ENCODE peak calls at places on chromosomes 6 and 20, in seven cellular contexts. One of them, this sample, is unnamed.

GRCh38 chr6:50699086-50699886 is 14.0 kb upstream of the TFAP2D start:
- DNase-seq in mesendoderm: peak; percentile 47
- DNase-seq in H1: no peak
- DNase-seq in trophoblast cell: no peak
- DNase-seq in neuronal stem cell: no peak
- DNase-seq in H9: peak; percentile 41
- DNase-seq in mesenchymal stem cell: no peak
- DNase-seq in this sample: no peak

GRCh38 chr6:65113581-65113980 is 593.4 kb downstream of the EYS start:
- DNase-seq in mesendoderm: no peak
- DNase-seq in trophoblast cell: no peak
- DNase-seq in H1: no peak
- DNase-seq in mesenchymal stem cell: peak; percentile 56
- DNase-seq in H9: no peak
- DNase-seq in neuronal stem cell: no peak
- DNase-seq in this sample: peak; percentile 5

GRCh38 chr6:122071950-122072647 is 327.4 kb upstream of the HSF2 start:
- DNase-seq in trophoblast cell: no peak
- DNase-seq in mesendoderm: no peak
- DNase-seq in H1: no peak
- DNase-seq in neuronal stem cell: no peak
- DNase-seq in mesenchymal stem cell: no peak
- DNase-seq in H9: no peak
- DNase-seq in this sample: no peak

GRCh38 chr20:22684072-22684762 is 99.8 kb upstream of the FOXA2 start:
- DNase-seq in H9: peak; percentile 85
- DNase-seq in neuronal stem cell: peak; percentile 79
- DNase-seq in mesenchymal stem cell: peak; percentile 73
- DNase-seq in trophoblast cell: peak; percentile 49
- DNase-seq in H1: peak; percentile 83
- DNase-seq in mesendoderm: peak; percentile 86
- DNase-seq in this sample: peak; percentile 67

GRCh38 chr20:53942121-53942816 is 128.1 kb downstream of the BCAS1 start:
- DNase-seq in H1: peak; percentile 63
- DNase-seq in H9: peak; percentile 83
- DNase-seq in trophoblast cell: no peak
- DNase-seq in mesendoderm: peak; percentile 94
- DNase-seq in neuronal stem cell: no peak
- DNase-seq in mesenchymal stem cell: no peak
- DNase-seq in this sample: no peak

GRCh38 chr6:110319843-110320242 is 38.3 kb downstream of the METTL24 start:
- DNase-seq in neuronal stem cell: no peak
- DNase-seq in H9: no peak
- DNase-seq in mesenchymal stem cell: no peak
- DNase-seq in mesendoderm: no peak
- DNase-seq in H1: no peak
- DNase-seq in trophoblast cell: no peak
- DNase-seq in this sample: no peak

GRCh38 chr20:63963784-63964301 is 5.9 kb downstream of the ZNF512B start:
- DNase-seq in mesenchymal stem cell: no peak
- DNase-seq in neuronal stem cell: no peak
- DNase-seq in H9: no peak
- DNase-seq in H1: no peak
- DNase-seq in mesendoderm: no peak
- DNase-seq in trophoblast cell: no peak
- DNase-seq in this sample: no peak

GRCh38 chr6:19945843-19946358 is 108.7 kb downstream of the ID4 start:
- DNase-seq in trophoblast cell: no peak
- DNase-seq in mesenchymal stem cell: no peak
- DNase-seq in mesendoderm: no peak
- DNase-seq in neuronal stem cell: no peak
- DNase-seq in H9: no peak
- DNase-seq in H1: no peak
- DNase-seq in this sample: no peak

GRCh38 chr6:37893262-37893661 is 73.7 kb downstream of the ZFAND3 start:
- DNase-seq in H9: no peak
- DNase-seq in H1: no peak
- DNase-seq in neuronal stem cell: no peak
- DNase-seq in mesenchymal stem cell: no peak
- DNase-seq in mesendoderm: no peak
- DNase-seq in trophoblast cell: no peak
- DNase-seq in this sample: no peak

GRCh38 chr6:7706269-7706668 is 19.6 kb upstream of the BMP6 start:
- DNase-seq in H9: no peak
- DNase-seq in mesenchymal stem cell: no peak
- DNase-seq in trophoblast cell: no peak
- DNase-seq in neuronal stem cell: no peak
- DNase-seq in mesendoderm: no peak
- DNase-seq in H1: no peak
- DNase-seq in this sample: no peak

GRCh38 chr20:63957004-63957689 is 931 bp upstream of the UCKL1 start:
- DNase-seq in neuronal stem cell: no peak
- DNase-seq in mesendoderm: peak; percentile 90
- DNase-seq in mesenchymal stem cell: peak; percentile 71
- DNase-seq in trophoblast cell: peak; percentile 63
- DNase-seq in H9: peak; percentile 95
- DNase-seq in H1: peak; percentile 90
- DNase-seq in this sample: peak; percentile 49

GRCh38 chr20:44092551-44093248 is 94.3 kb downstream of the JPH2 start:
- DNase-seq in mesendoderm: peak; percentile 55
- DNase-seq in H1: no peak
- DNase-seq in trophoblast cell: no peak
- DNase-seq in H9: peak; percentile 41
- DNase-seq in neuronal stem cell: peak; percentile 27
- DNase-seq in mesenchymal stem cell: peak; percentile 53
- DNase-seq in this sample: peak; percentile 49

DNA sequence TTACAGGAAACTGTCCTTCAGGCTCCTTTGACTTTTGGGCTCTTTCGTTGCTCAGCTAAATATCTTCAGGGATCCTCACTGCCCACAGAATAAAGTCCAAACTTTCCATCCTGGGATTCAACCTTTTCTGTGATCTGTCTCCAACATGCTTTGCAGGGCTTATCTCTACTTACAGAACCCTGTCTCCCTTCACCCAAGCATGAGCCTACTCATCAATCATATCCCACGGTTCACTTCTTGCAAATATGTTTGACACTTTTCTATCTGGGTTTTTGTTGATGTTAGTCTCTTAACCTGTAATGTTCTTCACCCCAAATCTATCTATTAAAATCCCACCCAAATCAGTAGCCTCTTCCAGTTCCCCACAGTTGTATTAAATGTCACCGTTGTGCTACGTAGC is 327.3 kb upstream of the RNF24 start:
- DNase-seq in H9: no peak
- DNase-seq in mesenchymal stem cell: no peak
- DNase-seq in neuronal stem cell: no peak
- DNase-seq in mesendoderm: no peak
- DNase-seq in H1: no peak
- DNase-seq in trophoblast cell: no peak
- DNase-seq in this sample: no peak
- H3K4ac ChIP-seq in H9: no peak overlapping the region
- H3K4ac ChIP-seq in mesenchymal stem cell: no peak overlapping the region
- H3K4ac ChIP-seq in neuronal stem cell: no peak overlapping the region
- H3K4ac ChIP-seq in mesendoderm: no peak overlapping the region
- H3K4ac ChIP-seq in H1: no peak overlapping the region
- H3K4ac ChIP-seq in trophoblast cell: no peak overlapping the region
- H3K4ac ChIP-seq in this sample: peak overlapping the region; percentile 9

GRCh38 chr6:163334264-163334663 is 80.3 kb upstream of the QKI start:
- DNase-seq in mesenchymal stem cell: no peak
- DNase-seq in H1: no peak
- DNase-seq in mesendoderm: no peak
- DNase-seq in neuronal stem cell: no peak
- DNase-seq in H9: no peak
- DNase-seq in trophoblast cell: no peak
- DNase-seq in this sample: no peak

GRCh38 chr6:163332575-163332974 is 81.9 kb upstream of the QKI start:
- DNase-seq in H9: no peak
- DNase-seq in mesendoderm: no peak
- DNase-seq in mesenchymal stem cell: no peak
- DNase-seq in H1: no peak
- DNase-seq in trophoblast cell: no peak
- DNase-seq in neuronal stem cell: no peak
- DNase-seq in this sample: no peak

GRCh38 chr6:163331245-163331644 is 83.3 kb upstream of the QKI start:
- DNase-seq in mesendoderm: no peak
- DNase-seq in trophoblast cell: no peak
- DNase-seq in H9: no peak
- DNase-seq in H1: no peak
- DNase-seq in neuronal stem cell: no peak
- DNase-seq in mesenchymal stem cell: no peak
- DNase-seq in this sample: no peak

GRCh38 chr6:163333686-163334085 is 80.8 kb upstream of the QKI start:
- DNase-seq in neuronal stem cell: no peak
- DNase-seq in mesenchymal stem cell: no peak
- DNase-seq in trophoblast cell: no peak
- DNase-seq in H1: no peak
- DNase-seq in mesendoderm: no peak
- DNase-seq in H9: no peak
- DNase-seq in this sample: no peak

GRCh38 chr6:163333038-163333437 is 81.5 kb upstream of the QKI start:
- DNase-seq in mesenchymal stem cell: no peak
- DNase-seq in trophoblast cell: no peak
- DNase-seq in mesendoderm: no peak
- DNase-seq in neuronal stem cell: no peak
- DNase-seq in H9: no peak
- DNase-seq in H1: no peak
- DNase-seq in this sample: no peak
- H3K4ac ChIP-seq in mesenchymal stem cell: no peak overlapping the region
- H3K4ac ChIP-seq in trophoblast cell: no peak overlapping the region
- H3K4ac ChIP-seq in mesendoderm: no peak overlapping the region
- H3K4ac ChIP-seq in neuronal stem cell: no peak overlapping the region
- H3K4ac ChIP-seq in H9: no peak overlapping the region
- H3K4ac ChIP-seq in H1: no peak overlapping the region
- H3K4ac ChIP-seq in this sample: no peak overlapping the region

DNA sequence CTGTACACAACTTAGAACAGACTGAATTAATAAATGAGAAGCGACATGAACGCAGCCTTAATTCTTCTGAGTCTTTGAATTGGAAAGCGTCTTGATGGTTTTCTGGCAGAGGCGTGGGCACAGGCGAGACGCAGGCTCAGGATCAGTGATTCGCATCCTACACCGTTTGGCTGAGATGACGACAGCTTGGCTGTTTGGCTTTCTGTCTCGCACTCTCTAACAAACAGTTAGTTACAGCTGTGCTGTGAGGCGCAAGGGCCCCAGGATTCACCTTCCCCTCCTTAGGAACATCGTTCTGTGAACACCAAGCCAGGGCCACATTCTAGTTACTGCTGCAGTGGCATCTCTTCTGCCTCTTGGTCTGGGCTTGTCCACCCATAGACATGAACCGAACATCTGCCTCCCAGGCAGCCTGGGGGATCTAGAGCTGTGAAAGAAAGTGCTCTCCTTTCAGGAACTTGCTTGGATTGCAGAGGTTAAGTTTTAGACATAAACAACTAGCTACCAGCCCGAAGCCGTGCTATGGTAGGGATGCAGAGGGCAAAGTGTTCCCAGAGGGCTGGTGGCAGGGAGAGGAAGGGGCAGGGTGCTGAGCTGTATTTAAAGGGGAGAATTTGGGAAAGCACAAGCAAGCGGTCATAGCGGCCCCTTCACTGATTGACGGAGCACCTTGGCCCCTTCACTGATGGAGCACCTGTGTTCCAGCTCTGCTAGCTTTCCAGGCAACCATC is 49.6 kb downstream of the TCP11 start:
- DNase-seq in mesendoderm: no peak
- DNase-seq in mesenchymal stem cell: peak; percentile 7
- DNase-seq in neuronal stem cell: no peak
- DNase-seq in trophoblast cell: no peak
- DNase-seq in H1: peak; percentile 41
- DNase-seq in H9: no peak
- DNase-seq in this sample: peak; percentile 55
- H3K4ac ChIP-seq in mesendoderm: no peak overlapping the region
- H3K4ac ChIP-seq in mesenchymal stem cell: no peak overlapping the region
- H3K4ac ChIP-seq in neuronal stem cell: no peak overlapping the region
- H3K4ac ChIP-seq in trophoblast cell: no peak overlapping the region
- H3K4ac ChIP-seq in H1: no peak overlapping the region
- H3K4ac ChIP-seq in H9: no peak overlapping the region
- H3K4ac ChIP-seq in this sample: peak overlapping the region; percentile 68

GRCh38 chr6:33906413-33906812 is 102.6 kb upstream of the MLN start:
- DNase-seq in trophoblast cell: no peak
- DNase-seq in mesendoderm: no peak
- DNase-seq in mesenchymal stem cell: no peak
- DNase-seq in neuronal stem cell: no peak
- DNase-seq in H1: no peak
- DNase-seq in H9: no peak
- DNase-seq in this sample: no peak
- H3K4ac ChIP-seq in trophoblast cell: no peak overlapping the region
- H3K4ac ChIP-seq in mesendoderm: no peak overlapping the region
- H3K4ac ChIP-seq in mesenchymal stem cell: no peak overlapping the region
- H3K4ac ChIP-seq in neuronal stem cell: no peak overlapping the region
- H3K4ac ChIP-seq in H1: no peak overlapping the region
- H3K4ac ChIP-seq in H9: no peak overlapping the region
- H3K4ac ChIP-seq in this sample: no peak overlapping the region

DNA sequence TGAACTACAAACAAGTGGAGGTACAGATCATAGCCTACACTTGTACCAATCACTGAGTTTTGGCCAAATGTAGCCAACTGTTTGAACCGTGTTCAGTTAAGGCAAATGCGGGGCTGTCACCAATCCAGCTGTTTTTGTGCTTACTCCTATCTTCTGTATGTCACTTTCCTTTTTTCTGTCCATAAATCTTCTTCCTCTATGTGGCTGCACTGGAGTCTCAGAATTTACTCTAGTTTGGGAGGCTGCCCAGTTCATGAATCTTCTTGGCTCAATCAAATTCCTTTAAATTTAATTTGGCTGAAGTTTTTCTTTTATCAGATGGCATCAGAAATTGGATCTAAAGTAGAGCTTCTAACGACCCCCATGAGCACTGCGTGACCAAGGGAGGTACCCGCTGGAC is 11.7 kb upstream of the STX7 start:
- DNase-seq in H9: no peak
- DNase-seq in neuronal stem cell: no peak
- DNase-seq in trophoblast cell: no peak
- DNase-seq in H1: no peak
- DNase-seq in mesendoderm: no peak
- DNase-seq in mesenchymal stem cell: no peak
- DNase-seq in this sample: no peak
- H3K4ac ChIP-seq in H9: no peak overlapping the region
- H3K4ac ChIP-seq in neuronal stem cell: no peak overlapping the region
- H3K4ac ChIP-seq in trophoblast cell: no peak overlapping the region
- H3K4ac ChIP-seq in H1: no peak overlapping the region
- H3K4ac ChIP-seq in mesendoderm: no peak overlapping the region
- H3K4ac ChIP-seq in mesenchymal stem cell: no peak overlapping the region
- H3K4ac ChIP-seq in this sample: no peak overlapping the region

GRCh38 chr20:49532285-49532946 is 35.5 kb downstream of the PTGIS start:
- DNase-seq in neuronal stem cell: no peak
- DNase-seq in mesendoderm: no peak
- DNase-seq in trophoblast cell: no peak
- DNase-seq in mesenchymal stem cell: no peak
- DNase-seq in H9: no peak
- DNase-seq in H1: no peak
- DNase-seq in this sample: no peak
- H3K4ac ChIP-seq in neuronal stem cell: no peak overlapping the region
- H3K4ac ChIP-seq in mesendoderm: no peak overlapping the region
- H3K4ac ChIP-seq in trophoblast cell: no peak overlapping the region
- H3K4ac ChIP-seq in mesenchymal stem cell: no peak overlapping the region
- H3K4ac ChIP-seq in H9: no peak overlapping the region
- H3K4ac ChIP-seq in H1: no peak overlapping the region
- H3K4ac ChIP-seq in this sample: no peak overlapping the region

DNA sequence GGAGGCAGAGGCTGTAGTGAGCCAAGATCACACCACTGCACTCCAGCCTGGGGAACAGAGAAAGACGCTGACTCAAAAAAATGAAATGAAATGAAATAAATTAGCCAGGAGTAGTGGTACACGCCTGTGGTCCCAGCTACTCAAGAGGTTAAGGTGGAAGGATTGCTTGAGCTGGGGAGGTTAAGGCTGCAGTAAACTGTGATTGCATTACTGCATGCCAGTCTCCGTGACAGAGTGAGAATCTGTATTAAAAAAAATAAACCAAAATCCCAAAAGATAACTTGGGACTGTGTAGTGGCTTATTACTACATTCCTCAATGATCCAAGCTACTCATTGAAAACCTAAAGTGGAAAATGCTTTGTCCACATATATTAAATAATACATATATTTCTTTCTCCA is 87.0 kb downstream of the SGK1 start:
- DNase-seq in H1: no peak
- DNase-seq in H9: no peak
- DNase-seq in trophoblast cell: no peak
- DNase-seq in mesendoderm: no peak
- DNase-seq in mesenchymal stem cell: no peak
- DNase-seq in neuronal stem cell: no peak
- DNase-seq in this sample: peak; percentile 60
- H3K4ac ChIP-seq in H1: no peak overlapping the region
- H3K4ac ChIP-seq in H9: no peak overlapping the region
- H3K4ac ChIP-seq in trophoblast cell: no peak overlapping the region
- H3K4ac ChIP-seq in mesendoderm: no peak overlapping the region
- H3K4ac ChIP-seq in mesenchymal stem cell: no peak overlapping the region
- H3K4ac ChIP-seq in neuronal stem cell: no peak overlapping the region
- H3K4ac ChIP-seq in this sample: no peak overlapping the region